ENCODE peak calls at places on chromosomes 16 and 17, in seven cellular contexts. W, N, B, I, V, A and C are unnamed samples.

GRCh38 chr17:72126575-72127486 is 6.0 kb downstream of the SOX9 start:
- DNase-seq in I (no peak), V (no peak), N (no peak), A (no peak), B (peak; percentile 80), W (peak; percentile 96), C (no peak)

GRCh38 chr17:8020251-8020650 is 17.8 kb downstream of the GUCY2D start:
- DNase-seq in N (no peak), A (no peak), B (no peak), V (no peak), W (no peak), I (no peak), C (no peak)

GRCh38 chr16:81480856-81481821 is 36.5 kb downstream of the CMIP start:
- DNase-seq in V (no peak), N (peak; percentile 25), I (peak; percentile 91), W (peak; percentile 72), B (peak; percentile 41), A (no peak), C (peak; percentile 36)

GRCh38 chr16:65908568-65908967 is 457.9 kb upstream of the CDH5 start:
- DNase-seq in I (no peak), B (no peak), W (no peak), V (no peak), A (no peak), N (no peak), C (no peak)

GRCh38 chr17:15490634-15491261 is 23.3 kb upstream of the CDRT4 start:
- DNase-seq in V (no peak), N (peak; percentile 17), I (peak; percentile 92), A (no peak), W (peak; percentile 90), B (peak; percentile 68), C (peak; percentile 69)

GRCh38 chr16:29719063-29719462 is 26.7 kb downstream of the C16orf54 start:
- DNase-seq in V (no peak), I (no peak), N (no peak), A (no peak), B (no peak), W (no peak), C (no peak)

GRCh38 chr16:50506543-50506937 is 41.7 kb upstream of the NKD1 start:
- DNase-seq in N (no peak), A (no peak), W (no peak), B (no peak), V (no peak), I (no peak), C (no peak)

GRCh38 chr17:76697702-76698465 is 12.9 kb downstream of the MXRA7 start:
- DNase-seq in I (no peak), A (no peak), B (no peak), W (peak; percentile 61), N (no peak), V (no peak), C (no peak)

GRCh38 chr16:88282221-88283041 is 100.3 kb upstream of the ZNF469 start:
- DNase-seq in B (no peak), V (no peak), W (no peak), I (no peak), N (no peak), A (no peak), C (no peak)

GRCh38 chr17:32033223-32033622 is 26.0 kb downstream of the LRRC37B start:
- DNase-seq in A (no peak), N (no peak), W (no peak), B (no peak), V (no peak), I (no peak), C (no peak)

GRCh38 chr17:17739388-17740066 is 58.3 kb downstream of the RAI1 start:
- DNase-seq in A (no peak), B (peak; percentile 40), I (peak; percentile 86), W (no peak), V (no peak), N (no peak), C (no peak)

GRCh38 chr17:80871341-80871740 is 120.3 kb upstream of the CHMP6 start:
- DNase-seq in W (no peak), V (no peak), B (no peak), I (peak; percentile 72), N (no peak), A (no peak), C (no peak)

GRCh38 chr16:483351-484075 is 44.0 kb upstream of the CAPN15 start:
- DNase-seq in I (no peak), V (no peak), A (no peak), B (no peak), W (no peak), N (no peak), C (no peak)

GRCh38 chr16:30948956-30949654 is at the start of gene ORAI3:
- DNase-seq in B (peak; percentile 62), I (peak; percentile 94), W (peak; percentile 79), A (peak; percentile 33), N (peak; percentile 70), V (peak; percentile 26), C (peak; percentile 45)

GRCh38 chr16:10828851-10829331 is 10.3 kb upstream of the TVP23A start:
- DNase-seq in N (no peak), W (no peak), I (peak; percentile 98), V (no peak), B (peak; percentile 61), A (no peak), C (no peak)

GRCh38 chr17:3739422-3740124 is 15.9 kb downstream of the HASPIN start:
- DNase-seq in I (no peak), N (no peak), V (no peak), A (no peak), W (no peak), B (no peak), C (no peak)

GRCh38 chr17:74686761-74687160 is 26.0 kb downstream of the CD300LF start:
- DNase-seq in A (no peak), I (no peak), V (no peak), B (no peak), N (no peak), W (no peak), C (no peak)

GRCh38 chr16:87206646-87207451 is 110.3 kb downstream of the C16orf95 start:
- DNase-seq in V (no peak), I (no peak), W (no peak), B (peak; percentile 73), A (no peak), N (no peak), C (no peak)

GRCh38 chr17:56300191-56300590 is 146.9 kb downstream of the ANKFN1 start:
- DNase-seq in W (no peak), V (no peak), I (no peak), N (no peak), B (no peak), A (no peak), C (no peak)

GRCh38 chr16:50368410-50369132 is at the start of gene BRD7:
- DNase-seq in A (peak; percentile 67), W (peak; percentile 36), I (peak; percentile 85), B (no peak), N (peak; percentile 58), V (peak; percentile 55), C (peak; percentile 58)

GRCh38 chr16:83826146-83826913 is 18.6 kb downstream of the HSBP1 start:
- DNase-seq in B (peak; percentile 83), N (peak; percentile 88), V (peak; percentile 74), W (peak; percentile 65), I (peak; percentile 95), A (peak; percentile 71), C (peak; percentile 73)

GRCh38 chr17:7177954-7178477 is 1.2 kb downstream of the ASGR1 start:
- DNase-seq in N (no peak), B (no peak), A (no peak), V (no peak), W (no peak), I (peak; percentile 56), C (no peak)

GRCh38 chr16:71408536-71408935 is 33.3 kb downstream of the TLE7 start:
- DNase-seq in I (peak; percentile 19), N (no peak), B (no peak), V (no peak), W (no peak), A (no peak), C (no peak)

GRCh38 chr17:33438136-33438535 is 145.0 kb upstream of the ASIC2 start:
- DNase-seq in N (no peak), B (no peak), W (no peak), A (no peak), I (no peak), V (no peak), C (no peak)

GRCh38 chr17:36602924-36603384 is 1.6 kb downstream of the MRM1 start:
- DNase-seq in W (peak; percentile 59), B (peak; percentile 37), N (peak; percentile 77), I (peak; percentile 25), V (peak; percentile 52), A (peak; percentile 55), C (peak; percentile 54)

GRCh38 chr16:57394444-57394843 is 10.1 kb upstream of the CCL17 start:
- DNase-seq in B (no peak), I (no peak), W (peak; percentile 60), A (no peak), N (no peak), V (no peak), C (no peak)

GRCh38 chr17:78379134-78379497 is 667 bp downstream of the PGS1 start:
- DNase-seq in W (no peak), B (peak; percentile 83), V (no peak), I (no peak), A (no peak), N (no peak), C (no peak)